ENCODE peak calls at places on chromosomes 16 and 17, in five cellular contexts. N is psoas muscle, M is GM10248, E is HFFc6, P is left ventricle myocardium inferior. O is an unnamed sample.

GRCh38 chr17:8664426-8665105 is 34.0 kb upstream of the MYH10 start:
- DNase-seq in N (no peak), M (no peak), E (no peak), P (no peak), O (no peak)

GRCh38 chr16:86748643-86749042 is 170.3 kb downstream of the FOXL1 start:
- DNase-seq in N (no peak), M (no peak), E (no peak), P (no peak), O (no peak)

GRCh38 chr17:31803494-31804213 is 55.4 kb downstream of the COPRS start:
- DNase-seq in N (no peak), M (no peak), E (no peak), P (no peak), O (no peak)

GRCh38 chr16:69566437-69567030 is 768 bp downstream of the NFAT5 start:
- DNase-seq in N (peak), M (peak), E (peak), P (peak), O (peak)

GRCh38 chr16:48961546-48961945 is 320.1 kb downstream of the CBLN1 start:
- DNase-seq in N (no peak), M (no peak), E (no peak), P (no peak), O (no peak)

GRCh38 chr16:48366165-48367093 is 18.8 kb downstream of the SIAH1 start:
- DNase-seq in N (no peak), M (peak), E (peak), P (no peak), O (peak)

GRCh38 chr16:88672776-88673175 is 9.9 kb upstream of the MVD start:
- DNase-seq in N (no peak), M (no peak), E (no peak), P (no peak), O (no peak)

GRCh38 chr16:69105501-69106361 is at the start of gene HAS3:
- DNase-seq in N (no peak), M (peak), E (peak), P (peak), O (peak)

GRCh38 chr16:88681084-88681680 is 5.1 kb downstream of the SNAI3 start:
- DNase-seq in N (no peak), M (peak), E (no peak), P (no peak), O (peak)

GRCh38 chr17:28737770-28738679 is 5.8 kb upstream of the TRAF4 start:
- DNase-seq in N (no peak), M (peak), E (no peak), P (no peak), O (no peak)

GRCh38 chr16:87043273-87044030 is 273.7 kb downstream of the C16orf95 start:
- DNase-seq in N (no peak), M (no peak), E (no peak), P (no peak), O (no peak)

GRCh38 chr16:79628501-79628975 is 28.0 kb upstream of the MAF start:
- DNase-seq in N (no peak), M (peak), E (no peak), P (no peak), O (peak)

GRCh38 chr17:21162394-21162775 is 35.6 kb downstream of the DHRS7B start:
- DNase-seq in N (no peak), M (no peak), E (no peak), P (no peak), O (no peak)

GRCh38 chr16:58360041-58360634 is 32.1 kb upstream of the GINS3 start:
- DNase-seq in N (no peak), M (no peak), E (no peak), P (no peak), O (no peak)

GRCh38 chr17:4342535-4342934 is 23.9 kb downstream of the UBE2G1 start:
- DNase-seq in N (no peak), M (no peak), E (no peak), P (no peak), O (no peak)

GRCh38 chr16:53781023-53781605 is 77.2 kb downstream of the FTO start:
- DNase-seq in N (no peak), M (no peak), E (no peak), P (no peak), O (no peak)

GRCh38 chr17:7382901-7383300 is 2.0 kb downstream of the TNK1 start:
- DNase-seq in N (no peak), M (no peak), E (no peak), P (no peak), O (no peak)

GRCh38 chr17:74803388-74803930 is 27.3 kb upstream of the NAT9 start:
- DNase-seq in N (no peak), M (no peak), E (no peak), P (no peak), O (no peak)

GRCh38 chr17:58531661-58532554 is 17.5 kb upstream of the MTMR4 start:
- DNase-seq in N (peak), M (peak), E (no peak), P (peak), O (peak)

GRCh38 chr16:75599452-75600277 is 23.4 kb downstream of the ADAT1 start:
- DNase-seq in N (no peak), M (no peak), E (peak), P (no peak), O (no peak)

GRCh38 chr17:66040402-66040801 is 151.5 kb downstream of the CEP112 start:
- DNase-seq in N (no peak), M (no peak), E (no peak), P (no peak), O (peak)

GRCh38 chr16:46620265-46621005 is 744 bp downstream of the SHCBP1 start:
- DNase-seq in N (no peak), M (peak), E (peak), P (no peak), O (peak)

GRCh38 chr16:57480754-57481230 is 5.5 kb downstream of the DOK4 start:
- DNase-seq in N (no peak), M (no peak), E (no peak), P (no peak), O (no peak)

GRCh38 chr17:21098934-21099687 is 27.7 kb upstream of the DHRS7B start:
- DNase-seq in N (peak), M (peak), E (peak), P (peak), O (peak)

GRCh38 chr16:57051696-57052228 is 40.6 kb upstream of the CPNE2 start:
- DNase-seq in N (no peak), M (peak), E (no peak), P (no peak), O (peak)

GRCh38 chr17:66150708-66151107 is 41.2 kb downstream of the CEP112 start:
- DNase-seq in N (no peak), M (no peak), E (no peak), P (no peak), O (no peak)

GRCh38 chr16:30786936-30787612 is at the start of gene ZNF629:
- DNase-seq in N (peak), M (no peak), E (peak), P (peak), O (peak)

GRCh38 chr17:47615766-47616424 is 33.8 kb upstream of the KPNB1 start:
- DNase-seq in N (no peak), M (peak), E (peak), P (no peak), O (no peak)

GRCh38 chr17:81322271-81323082 is 27.4 kb upstream of the SLC38A10 start:
- DNase-seq in N (no peak), M (peak), E (no peak), P (no peak), O (peak)

GRCh38 chr17:57544381-57544780 is 200.7 kb downstream of the CCDC182 start:
- DNase-seq in N (no peak), M (no peak), E (no peak), P (no peak), O (no peak)

GRCh38 chr17:34670618-34671017 is 91.2 kb downstream of the TMEM132E start:
- DNase-seq in N (no peak), M (no peak), E (no peak), P (no peak), O (no peak)

GRCh38 chr17:55641559-55642160 is 81.0 kb downstream of the TMEM100 start:
- DNase-seq in N (peak), M (peak), E (peak), P (peak), O (peak)

GRCh38 chr16:58409316-58409973 is 17.2 kb downstream of the GINS3 start:
- DNase-seq in N (peak), M (no peak), E (peak), P (peak), O (no peak)

GRCh38 chr17:48751172-48751571 is 22.6 kb upstream of the HOXB13 start:
- DNase-seq in N (no peak), M (no peak), E (no peak), P (no peak), O (no peak)

GRCh38 chr17:67132366-67132765 is 88.0 kb downstream of the CACNG1 start:
- DNase-seq in N (no peak), M (no peak), E (no peak), P (no peak), O (no peak)

GRCh38 chr17:10019941-10020403 is 114.9 kb upstream of the RCVRN start:
- DNase-seq in N (no peak), M (no peak), E (no peak), P (no peak), O (no peak)

GRCh38 chr17:17351901-17352781 is 49.0 kb downstream of the NT5M start:
- DNase-seq in N (peak), M (no peak), E (peak), P (peak), O (no peak)
- TF ChIP-seq CTCF in N (no peak), M (no peak), E (no peak), P (no peak), O (no peak)

GRCh38 chr17:50977487-50978159 is 111.5 kb upstream of the TOB1 start:
- DNase-seq in N (no peak), M (no peak), E (no peak), P (no peak), O (no peak)

GRCh38 chr17:50973557-50974494 is 107.7 kb upstream of the TOB1 start:
- DNase-seq in N (no peak), M (no peak), E (no peak), P (no peak), O (no peak)

GRCh38 chr17:50981279-50981678 is 115.1 kb upstream of the TOB1 start:
- DNase-seq in N (no peak), M (no peak), E (no peak), P (no peak), O (no peak)

GRCh38 chr17:50979524-50979927 is 113.4 kb upstream of the TOB1 start:
- DNase-seq in N (no peak), M (no peak), E (no peak), P (no peak), O (no peak)

DNA sequence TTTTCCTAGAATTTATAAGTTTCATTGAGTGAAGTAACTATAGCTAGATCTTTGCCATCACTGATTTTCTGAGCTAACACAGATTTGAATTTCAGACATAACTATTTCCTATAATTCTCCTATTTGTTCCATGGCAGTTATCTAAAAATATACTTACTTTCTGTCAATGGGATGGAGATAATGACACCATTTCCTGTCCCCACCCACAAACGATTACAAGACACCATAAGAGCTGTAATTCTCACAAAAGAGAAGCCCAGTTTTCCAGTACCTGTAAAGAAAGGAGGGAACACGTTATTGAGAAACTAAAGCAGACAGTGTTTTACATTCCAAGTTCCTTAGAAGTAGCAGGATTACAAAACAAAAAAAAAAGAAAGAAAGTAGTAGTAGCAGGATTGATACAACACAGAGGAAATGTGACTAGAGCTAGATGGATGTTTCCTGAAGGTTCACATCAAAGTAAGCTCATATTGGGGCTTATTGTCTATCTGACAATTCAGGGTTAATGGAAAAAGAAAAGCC is 110.9 kb upstream of the TOB1 start:
- DNase-seq in N (no peak), M (no peak), E (no peak), P (no peak), O (no peak)
- TF ChIP-seq CTCF in N (no peak), M (no peak), E (no peak), P (no peak), O (no peak)

GRCh38 chr17:39603304-39604016 is 4.3 kb downstream of the NEUROD2 start:
- DNase-seq in N (no peak), M (no peak), E (no peak), P (no peak), O (no peak)

GRCh38 chr17:39601010-39601597 is 6.6 kb downstream of the NEUROD2 start:
- DNase-seq in N (no peak), M (no peak), E (no peak), P (no peak), O (no peak)

GRCh38 chr17:39600469-39601009 is 7.2 kb downstream of the NEUROD2 start:
- DNase-seq in N (no peak), M (no peak), E (no peak), P (no peak), O (no peak)

GRCh38 chr17:39602533-39603303 is 5.0 kb downstream of the NEUROD2 start:
- DNase-seq in N (no peak), M (no peak), E (no peak), P (no peak), O (no peak)

GRCh38 chr17:39601758-39602532 is 5.8 kb downstream of the NEUROD2 start:
- DNase-seq in N (no peak), M (no peak), E (no peak), P (no peak), O (no peak)
- TF ChIP-seq CTCF in N (no peak), M (no peak), E (no peak), P (no peak), O (no peak)

DNA sequence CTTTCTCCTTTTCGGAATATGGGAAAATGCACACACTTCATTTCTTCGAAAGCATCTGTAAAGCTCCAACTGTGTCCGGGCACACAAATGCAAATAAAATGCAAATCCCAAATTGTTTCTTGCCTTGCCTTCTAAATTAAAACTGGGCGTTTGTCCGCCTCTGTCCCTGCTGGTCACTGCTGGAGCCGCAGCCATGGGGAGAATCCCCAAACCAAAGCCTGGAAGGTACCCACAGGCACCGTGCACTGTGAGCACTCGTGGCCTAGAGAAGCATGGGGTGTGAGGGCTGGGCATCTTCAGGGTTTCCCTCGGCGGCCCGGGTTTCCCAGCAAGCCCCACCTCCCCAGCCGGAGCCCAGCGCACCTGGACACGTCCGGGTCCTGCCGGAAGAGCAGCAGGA is 2.9 kb downstream of the SLC47A2 start:
- DNase-seq in N (no peak), M (no peak), E (no peak), P (no peak), O (no peak)
- TF ChIP-seq CTCF in N (no peak), M (no peak), E (peak), P (no peak), O (no peak)

GRCh38 chr16:2785101-2785991 is 2.0 kb downstream of the PRSS33 start:
- DNase-seq in N (no peak), M (no peak), E (no peak), P (no peak), O (peak)
- TF ChIP-seq CTCF in N (no peak), M (no peak), E (peak), P (no peak), O (peak)

O was measured in activated CD8-positive, alpha-beta T cell treated with anti-CD3 and anti-CD28 coated beads for 36 hours.